ENCODE peak calls at places on chromosomes 2 and 18, in seven cellular contexts. One of them, this sample, is unnamed.

GRCh38 chr2:10220045-10220444 is 82.7 kb upstream of the HPCAL1 start:
- DNase-seq in left lung: peak
- DNase-seq in cardiac fibroblast: no peak
- DNase-seq in HFF-Myc: no peak
- DNase-seq in bronchial epithelial cell: no peak
- DNase-seq in heart left ventricle: no peak
- DNase-seq in psoas muscle: peak
- DNase-seq in this sample: no peak

GRCh38 chr2:121121661-121122060 is 163.3 kb downstream of the TFCP2L1 start:
- DNase-seq in left lung: no peak
- DNase-seq in cardiac fibroblast: no peak
- DNase-seq in HFF-Myc: no peak
- DNase-seq in bronchial epithelial cell: no peak
- DNase-seq in heart left ventricle: no peak
- DNase-seq in psoas muscle: no peak
- DNase-seq in this sample: no peak

GRCh38 chr2:204325468-204325867 is 219.8 kb upstream of the PARD3B start:
- DNase-seq in left lung: no peak
- DNase-seq in cardiac fibroblast: peak
- DNase-seq in HFF-Myc: peak
- DNase-seq in bronchial epithelial cell: peak
- DNase-seq in heart left ventricle: peak
- DNase-seq in psoas muscle: no peak
- DNase-seq in this sample: peak

GRCh38 chr18:36460324-36460850 is 162.9 kb downstream of the FHOD3 start:
- DNase-seq in left lung: no peak
- DNase-seq in cardiac fibroblast: no peak
- DNase-seq in HFF-Myc: no peak
- DNase-seq in bronchial epithelial cell: no peak
- DNase-seq in heart left ventricle: no peak
- DNase-seq in psoas muscle: no peak
- DNase-seq in this sample: no peak

GRCh38 chr2:229174794-229175529 is 96.1 kb downstream of the PID1 start:
- DNase-seq in left lung: no peak
- DNase-seq in cardiac fibroblast: peak
- DNase-seq in HFF-Myc: peak
- DNase-seq in bronchial epithelial cell: peak
- DNase-seq in heart left ventricle: no peak
- DNase-seq in psoas muscle: no peak
- DNase-seq in this sample: no peak

GRCh38 chr18:34857310-34857709 is 147.2 kb downstream of the DTNA start:
- DNase-seq in left lung: no peak
- DNase-seq in cardiac fibroblast: no peak
- DNase-seq in HFF-Myc: no peak
- DNase-seq in bronchial epithelial cell: no peak
- DNase-seq in heart left ventricle: no peak
- DNase-seq in psoas muscle: no peak
- DNase-seq in this sample: no peak

GRCh38 chr2:56613917-56614316 is 430.1 kb downstream of the CCDC85A start:
- DNase-seq in left lung: no peak
- DNase-seq in cardiac fibroblast: no peak
- DNase-seq in HFF-Myc: peak
- DNase-seq in bronchial epithelial cell: no peak
- DNase-seq in heart left ventricle: no peak
- DNase-seq in psoas muscle: no peak
- DNase-seq in this sample: no peak

GRCh38 chr2:120673571-120674061 is 62.1 kb upstream of the GLI2 start:
- DNase-seq in left lung: peak
- DNase-seq in cardiac fibroblast: no peak
- DNase-seq in HFF-Myc: no peak
- DNase-seq in bronchial epithelial cell: no peak
- DNase-seq in heart left ventricle: no peak
- DNase-seq in psoas muscle: no peak
- DNase-seq in this sample: no peak

GRCh38 chr2:7430421-7430868 is 513.2 kb downstream of the RNF144A start:
- DNase-seq in left lung: no peak
- DNase-seq in cardiac fibroblast: no peak
- DNase-seq in HFF-Myc: no peak
- DNase-seq in bronchial epithelial cell: no peak
- DNase-seq in heart left ventricle: no peak
- DNase-seq in psoas muscle: no peak
- DNase-seq in this sample: no peak

GRCh38 chr2:74005786-74006185 is 21.1 kb downstream of the TET3 start:
- DNase-seq in left lung: no peak
- DNase-seq in cardiac fibroblast: peak
- DNase-seq in HFF-Myc: no peak
- DNase-seq in bronchial epithelial cell: no peak
- DNase-seq in heart left ventricle: no peak
- DNase-seq in psoas muscle: no peak
- DNase-seq in this sample: peak

GRCh38 chr18:58335223-58335622 is 291.2 kb downstream of the NEDD4L start:
- DNase-seq in left lung: no peak
- DNase-seq in cardiac fibroblast: no peak
- DNase-seq in HFF-Myc: no peak
- DNase-seq in bronchial epithelial cell: no peak
- DNase-seq in heart left ventricle: no peak
- DNase-seq in psoas muscle: no peak
- DNase-seq in this sample: no peak

GRCh38 chr2:244547-244946 is 19.3 kb downstream of the SH3YL1 start:
- DNase-seq in left lung: no peak
- DNase-seq in cardiac fibroblast: no peak
- DNase-seq in HFF-Myc: no peak
- DNase-seq in bronchial epithelial cell: no peak
- DNase-seq in heart left ventricle: no peak
- DNase-seq in psoas muscle: no peak
- DNase-seq in this sample: no peak

GRCh38 chr2:101854877-101855276 is 136.9 kb upstream of the IL1R2 start:
- DNase-seq in left lung: no peak
- DNase-seq in cardiac fibroblast: no peak
- DNase-seq in HFF-Myc: no peak
- DNase-seq in bronchial epithelial cell: no peak
- DNase-seq in heart left ventricle: no peak
- DNase-seq in psoas muscle: no peak
- DNase-seq in this sample: no peak

GRCh38 chr2:203869610-203870042 is 2.1 kb downstream of the CTLA4 start:
- DNase-seq in left lung: no peak
- DNase-seq in cardiac fibroblast: no peak
- DNase-seq in HFF-Myc: no peak
- DNase-seq in bronchial epithelial cell: no peak
- DNase-seq in heart left ventricle: no peak
- DNase-seq in psoas muscle: no peak
- DNase-seq in this sample: no peak

GRCh38 chr18:32688821-32689220 is 84.0 kb downstream of the KLHL14 start:
- DNase-seq in left lung: no peak
- DNase-seq in cardiac fibroblast: no peak
- DNase-seq in HFF-Myc: no peak
- DNase-seq in bronchial epithelial cell: peak
- DNase-seq in heart left ventricle: no peak
- DNase-seq in psoas muscle: no peak
- DNase-seq in this sample: no peak

GRCh38 chr18:32677578-32677977 is 95.2 kb downstream of the KLHL14 start:
- DNase-seq in left lung: no peak
- DNase-seq in cardiac fibroblast: no peak
- DNase-seq in HFF-Myc: no peak
- DNase-seq in bronchial epithelial cell: no peak
- DNase-seq in heart left ventricle: no peak
- DNase-seq in psoas muscle: no peak
- DNase-seq in this sample: no peak

GRCh38 chr18:32684940-32685339 is 87.9 kb downstream of the KLHL14 start:
- DNase-seq in left lung: peak
- DNase-seq in cardiac fibroblast: no peak
- DNase-seq in HFF-Myc: no peak
- DNase-seq in bronchial epithelial cell: no peak
- DNase-seq in heart left ventricle: no peak
- DNase-seq in psoas muscle: no peak
- DNase-seq in this sample: no peak

DNA sequence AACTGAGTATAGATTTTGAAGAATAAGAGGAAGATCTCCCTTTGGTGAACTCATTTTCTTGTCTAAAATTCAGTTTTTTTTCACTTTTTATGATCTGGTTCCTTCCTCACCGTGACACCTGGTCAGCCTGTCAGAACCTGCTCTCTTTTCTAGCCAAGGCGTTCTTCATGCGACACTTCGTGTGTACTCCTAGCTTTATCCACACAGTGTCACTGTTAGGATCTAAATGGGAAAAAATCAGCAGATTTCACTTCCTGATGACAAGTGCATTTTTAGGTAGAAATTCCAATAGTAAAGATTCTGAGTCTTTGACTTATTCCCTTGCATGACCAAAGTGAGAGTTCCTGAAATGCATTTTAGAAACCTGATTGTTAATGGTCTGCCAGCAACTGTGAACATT is 89.8 kb downstream of the KLHL14 start:
- DNase-seq in left lung: no peak
- DNase-seq in cardiac fibroblast: no peak
- DNase-seq in HFF-Myc: no peak
- DNase-seq in bronchial epithelial cell: peak
- DNase-seq in heart left ventricle: no peak
- DNase-seq in psoas muscle: no peak
- DNase-seq in this sample: no peak
- TF ChIP-seq CTCF in left lung: no peak
- TF ChIP-seq CTCF in cardiac fibroblast: no peak
- TF ChIP-seq CTCF in HFF-Myc: no peak
- TF ChIP-seq CTCF in bronchial epithelial cell: no peak
- TF ChIP-seq CTCF in heart left ventricle: no peak
- TF ChIP-seq CTCF in psoas muscle: no peak
- TF ChIP-seq CTCF in this sample: peak

GRCh38 chr2:99608092-99608491 is 118.3 kb upstream of the REV1 start:
- DNase-seq in left lung: no peak
- DNase-seq in cardiac fibroblast: no peak
- DNase-seq in HFF-Myc: no peak
- DNase-seq in bronchial epithelial cell: no peak
- DNase-seq in heart left ventricle: no peak
- DNase-seq in psoas muscle: no peak
- DNase-seq in this sample: no peak

GRCh38 chr2:99609851-99610381 is 120.1 kb upstream of the REV1 start:
- DNase-seq in left lung: no peak
- DNase-seq in cardiac fibroblast: no peak
- DNase-seq in HFF-Myc: no peak
- DNase-seq in bronchial epithelial cell: peak
- DNase-seq in heart left ventricle: no peak
- DNase-seq in psoas muscle: no peak
- DNase-seq in this sample: no peak

GRCh38 chr2:99608861-99609260 is 119.0 kb upstream of the REV1 start:
- DNase-seq in left lung: no peak
- DNase-seq in cardiac fibroblast: no peak
- DNase-seq in HFF-Myc: no peak
- DNase-seq in bronchial epithelial cell: no peak
- DNase-seq in heart left ventricle: no peak
- DNase-seq in psoas muscle: no peak
- DNase-seq in this sample: no peak

GRCh38 chr2:99611786-99612185 is 122.0 kb upstream of the REV1 start:
- DNase-seq in left lung: no peak
- DNase-seq in cardiac fibroblast: no peak
- DNase-seq in HFF-Myc: no peak
- DNase-seq in bronchial epithelial cell: no peak
- DNase-seq in heart left ventricle: no peak
- DNase-seq in psoas muscle: no peak
- DNase-seq in this sample: no peak

DNA sequence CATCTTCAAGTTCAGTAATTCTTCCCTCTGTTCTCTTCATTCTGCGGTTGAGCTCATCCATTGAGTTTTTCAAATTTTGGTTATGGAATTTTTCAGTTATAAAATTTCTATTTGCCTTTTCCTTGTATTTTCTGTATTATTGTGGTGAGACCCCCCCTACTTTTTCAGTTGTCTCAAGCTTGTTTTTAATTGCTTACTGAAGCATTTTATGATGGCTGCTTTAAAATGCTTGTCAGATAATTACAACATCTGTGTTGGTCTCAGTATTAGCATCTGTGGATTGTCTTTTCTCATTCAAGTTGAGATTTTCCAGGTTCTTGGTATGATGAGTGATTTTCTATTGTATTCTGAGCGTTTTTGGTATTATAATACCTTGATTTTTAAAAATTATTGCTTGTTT is 121.2 kb upstream of the REV1 start:
- DNase-seq in left lung: no peak
- DNase-seq in cardiac fibroblast: no peak
- DNase-seq in HFF-Myc: no peak
- DNase-seq in bronchial epithelial cell: no peak
- DNase-seq in heart left ventricle: no peak
- DNase-seq in psoas muscle: no peak
- DNase-seq in this sample: no peak
- TF ChIP-seq CTCF in left lung: no peak
- TF ChIP-seq CTCF in cardiac fibroblast: no peak
- TF ChIP-seq CTCF in HFF-Myc: no peak
- TF ChIP-seq CTCF in bronchial epithelial cell: no peak
- TF ChIP-seq CTCF in heart left ventricle: no peak
- TF ChIP-seq CTCF in psoas muscle: no peak
- TF ChIP-seq CTCF in this sample: no peak

GRCh38 chr18:76232813-76233212 is 262.2 kb downstream of the ZNF516 start:
- DNase-seq in left lung: no peak
- DNase-seq in cardiac fibroblast: no peak
- DNase-seq in HFF-Myc: no peak
- DNase-seq in bronchial epithelial cell: no peak
- DNase-seq in heart left ventricle: no peak
- DNase-seq in psoas muscle: no peak
- DNase-seq in this sample: no peak

GRCh38 chr18:76234559-76234958 is 260.5 kb downstream of the ZNF516 start:
- DNase-seq in left lung: no peak
- DNase-seq in cardiac fibroblast: peak
- DNase-seq in HFF-Myc: no peak
- DNase-seq in bronchial epithelial cell: no peak
- DNase-seq in heart left ventricle: no peak
- DNase-seq in psoas muscle: no peak
- DNase-seq in this sample: no peak

GRCh38 chr18:76232010-76232409 is 263.0 kb downstream of the ZNF516 start:
- DNase-seq in left lung: no peak
- DNase-seq in cardiac fibroblast: no peak
- DNase-seq in HFF-Myc: no peak
- DNase-seq in bronchial epithelial cell: no peak
- DNase-seq in heart left ventricle: no peak
- DNase-seq in psoas muscle: no peak
- DNase-seq in this sample: no peak

GRCh38 chr18:76228716-76229115 is 266.3 kb downstream of the ZNF516 start:
- DNase-seq in left lung: no peak
- DNase-seq in cardiac fibroblast: no peak
- DNase-seq in HFF-Myc: no peak
- DNase-seq in bronchial epithelial cell: no peak
- DNase-seq in heart left ventricle: no peak
- DNase-seq in psoas muscle: no peak
- DNase-seq in this sample: no peak

GRCh38 chr18:76231402-76231801 is 263.6 kb downstream of the ZNF516 start:
- DNase-seq in left lung: no peak
- DNase-seq in cardiac fibroblast: no peak
- DNase-seq in HFF-Myc: no peak
- DNase-seq in bronchial epithelial cell: no peak
- DNase-seq in heart left ventricle: no peak
- DNase-seq in psoas muscle: no peak
- DNase-seq in this sample: no peak
- TF ChIP-seq CTCF in left lung: no peak
- TF ChIP-seq CTCF in cardiac fibroblast: no peak
- TF ChIP-seq CTCF in HFF-Myc: no peak
- TF ChIP-seq CTCF in bronchial epithelial cell: no peak
- TF ChIP-seq CTCF in heart left ventricle: no peak
- TF ChIP-seq CTCF in psoas muscle: no peak
- TF ChIP-seq CTCF in this sample: no peak

GRCh38 chr2:188291617-188292445 is at the start of gene GULP1:
- DNase-seq in left lung: peak
- DNase-seq in cardiac fibroblast: peak
- DNase-seq in HFF-Myc: peak
- DNase-seq in bronchial epithelial cell: peak
- DNase-seq in heart left ventricle: peak
- DNase-seq in psoas muscle: peak
- DNase-seq in this sample: peak
- TF ChIP-seq CTCF in left lung: peak
- TF ChIP-seq CTCF in cardiac fibroblast: peak
- TF ChIP-seq CTCF in HFF-Myc: peak
- TF ChIP-seq CTCF in bronchial epithelial cell: peak
- TF ChIP-seq CTCF in heart left ventricle: peak
- TF ChIP-seq CTCF in psoas muscle: peak
- TF ChIP-seq CTCF in this sample: peak

This sample was measured in type B pancreatic cell.